ENCODE peak calls at places on chromosome 17, in five cellular contexts. H is A549, G is prostate gland, B is spleen, I is tibial artery. U is an unnamed sample. For H3K9me3, the result is how much of the 10 kb centered on the place peaks cover.

GRCh38 chr17:60231691-60232090 is 81.9 kb downstream of the CA4 start:
- DNase-seq in H (no peak), G (no peak), B (no peak), I (no peak), U (no peak)

GRCh38 chr17:21513012-21513570 is 136.9 kb downstream of the KCNJ12 start:
- DNase-seq in H (peak), G (peak), B (peak), I (peak), U (peak)

GRCh38 chr17:74853669-74854068 is 6.0 kb downstream of the GRIN2C start:
- DNase-seq in H (no peak), G (no peak), B (no peak), I (no peak), U (no peak)

GRCh38 chr17:61868074-61868473 is 4.7 kb upstream of the BRIP1 start:
- DNase-seq in H (no peak), G (no peak), B (no peak), I (no peak), U (no peak)

GRCh38 chr17:57284984-57285646 is 28.8 kb downstream of the MSI2 start:
- DNase-seq in H (no peak), G (no peak), B (peak), I (no peak), U (no peak)

GRCh38 chr17:50272711-50273653 is 1.3 kb upstream of the TMEM92 start:
- DNase-seq in H (peak), G (no peak), B (peak), I (peak), U (peak)

GRCh38 chr17:43943769-43944418 is 1.6 kb upstream of the PPY start:
- DNase-seq in H (peak), G (peak), B (peak), I (peak), U (peak)

GRCh38 chr17:44119798-44120197 is 3.6 kb downstream of the HDAC5 start:
- DNase-seq in H (no peak), G (no peak), B (no peak), I (no peak), U (no peak)

GRCh38 chr17:31525801-31526549 is 134.5 kb downstream of the RAB11FIP4 start:
- DNase-seq in H (peak), G (no peak), B (peak), I (no peak), U (peak)

GRCh38 chr17:60321336-60322055 is 70.4 kb downstream of the USP32 start:
- DNase-seq in H (no peak), G (no peak), B (no peak), I (no peak), U (no peak)

GRCh38 chr17:43766413-43767052 is 7.9 kb upstream of the SOST start:
- DNase-seq in H (peak), G (peak), B (no peak), I (peak), U (peak)

GRCh38 chr17:79988163-79988971 is 47.3 kb downstream of the TBC1D16 start:
- DNase-seq in H (peak), G (no peak), B (peak), I (no peak), U (no peak)

GRCh38 chr17:67942810-67943209 is 53.5 kb downstream of the C17orf58 start:
- DNase-seq in H (peak), G (no peak), B (no peak), I (no peak), U (peak)

GRCh38 chr17:50931003-50931878 is 65.1 kb upstream of the TOB1 start:
- DNase-seq in H (no peak), G (peak), B (peak), I (peak), U (peak)

GRCh38 chr17:47810200-47810821 is 11.3 kb downstream of the OSBPL7 start:
- DNase-seq in H (peak), G (no peak), B (no peak), I (peak), U (peak)

GRCh38 chr17:44324092-44324570 is 492 bp downstream of the SLC25A39 start:
- DNase-seq in H (no peak), G (no peak), B (no peak), I (no peak), U (peak)

GRCh38 chr17:9668532-9668931 is 23.2 kb downstream of the USP43 start:
- DNase-seq in H (no peak), G (no peak), B (no peak), I (no peak), U (no peak)

GRCh38 chr17:49575524-49576120 is at the start of gene NXPH3:
- DNase-seq in H (peak), G (peak), B (peak), I (peak), U (peak)

GRCh38 chr17:81491761-81492160 is 20.8 kb downstream of the ACTG1 start:
- DNase-seq in H (no peak), G (no peak), B (no peak), I (no peak), U (no peak)
- H3K9me3 ChIP-seq in H (under half), G (under half), B (under half), I (under half), U (under half)

GRCh38 chr17:4014148-4014927 is 50.1 kb upstream of the ATP2A3 start:
- DNase-seq in H (no peak), G (no peak), B (no peak), I (no peak), U (no peak)

GRCh38 chr17:4019400-4019799 is 55.2 kb upstream of the ATP2A3 start:
- DNase-seq in H (no peak), G (no peak), B (no peak), I (no peak), U (no peak)

GRCh38 chr17:4018446-4018845 is 54.2 kb upstream of the ATP2A3 start:
- DNase-seq in H (no peak), G (no peak), B (no peak), I (no peak), U (no peak)

GRCh38 chr17:4020096-4020495 is 55.9 kb upstream of the ATP2A3 start:
- DNase-seq in H (no peak), G (no peak), B (no peak), I (no peak), U (no peak)

DNA sequence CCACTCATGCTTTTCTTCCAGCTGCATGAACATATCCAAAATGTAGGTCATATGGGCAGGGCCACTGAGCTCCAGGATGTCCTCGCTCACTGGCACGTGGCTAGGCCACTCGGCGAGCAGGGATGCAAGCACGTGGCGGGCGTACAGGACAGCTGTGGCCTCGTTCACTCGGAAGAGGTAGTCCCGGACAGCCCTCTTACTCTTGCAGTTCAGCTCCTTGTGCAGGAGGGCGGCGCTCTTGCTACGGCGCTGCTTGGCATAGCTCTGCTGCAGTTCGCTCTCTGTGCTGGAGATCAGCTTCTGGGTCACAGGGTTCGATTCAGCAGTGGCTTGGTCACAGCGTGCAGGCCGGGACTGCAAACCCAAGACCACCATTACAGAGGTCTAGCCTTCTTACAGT is 53.1 kb upstream of the ATP2A3 start:
- DNase-seq in H (no peak), G (no peak), B (no peak), I (no peak), U (no peak)
- TF ChIP-seq CTCF in H (peak), G (no peak), B (no peak), I (no peak), U (no peak)

DNA sequence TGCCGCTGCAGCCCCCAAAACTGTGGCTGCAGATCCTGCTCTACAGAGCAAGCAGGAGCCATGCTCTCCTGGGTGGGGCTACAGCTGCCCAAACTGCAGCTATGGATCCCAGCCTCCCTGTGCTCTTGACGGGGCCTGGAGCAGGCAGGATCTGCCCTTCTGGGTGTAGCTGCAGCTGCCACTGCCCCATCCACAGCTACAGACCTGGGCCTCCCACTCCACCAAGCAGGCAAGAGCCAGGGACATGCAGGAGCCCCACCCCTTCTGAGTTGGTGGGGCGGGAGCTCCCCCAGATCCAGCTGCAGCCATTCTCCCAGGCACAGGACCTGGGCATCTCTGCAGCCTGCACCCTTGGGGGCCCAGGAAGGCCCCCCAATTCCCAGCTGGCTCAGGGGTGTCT is 551.2 kb upstream of the CA10 start:
- DNase-seq in H (no peak), G (no peak), B (no peak), I (no peak), U (peak)
- H3K9me3 ChIP-seq in H (under half), G (under half), B (under half), I (under half), U (under half)

DNA sequence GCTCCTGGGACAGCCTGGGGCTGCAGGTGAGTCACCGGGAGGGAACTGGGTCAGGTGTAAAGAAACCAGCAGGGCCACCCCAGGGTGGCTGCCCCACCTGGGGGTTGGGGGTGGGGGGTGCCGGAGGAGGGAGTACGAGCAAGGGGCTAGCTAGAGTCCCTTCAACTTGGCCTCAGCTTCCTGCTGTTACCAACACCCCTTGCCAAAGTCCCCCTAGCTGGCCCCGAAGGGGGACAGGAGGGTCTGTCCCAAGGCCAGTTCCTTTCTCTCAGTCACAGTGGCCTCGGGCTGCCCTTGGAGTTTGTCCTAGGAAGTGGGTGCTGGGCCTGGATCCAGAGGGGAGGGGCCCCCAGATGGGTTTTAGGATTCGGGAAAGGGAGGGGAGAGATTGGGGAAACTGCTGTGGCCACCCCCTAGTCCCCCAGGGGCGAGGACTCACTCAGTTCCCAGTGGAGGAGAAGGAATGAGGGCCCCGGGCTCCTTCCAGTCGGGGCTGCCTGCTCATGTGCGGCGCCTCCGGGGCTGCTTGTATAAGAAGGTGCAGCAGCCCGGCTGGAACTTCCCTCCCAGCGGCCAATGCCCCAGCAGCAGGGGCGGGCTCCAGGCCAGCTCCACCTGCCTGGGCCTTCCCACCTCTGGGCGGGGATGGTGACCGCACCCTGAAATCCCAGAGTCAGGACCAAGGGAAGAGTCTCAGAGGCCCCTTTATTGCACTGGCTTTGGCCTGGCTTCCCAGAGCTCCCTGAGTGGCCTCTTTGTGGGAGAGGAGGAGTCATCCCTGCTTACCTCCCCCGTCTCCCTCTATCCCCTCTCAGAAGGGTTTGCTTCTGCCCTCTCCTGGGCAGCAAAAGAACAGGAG is 7.3 kb downstream of the ARHGAP27 start:
- DNase-seq in H (peak), G (peak), B (peak), I (no peak), U (peak)
- TF ChIP-seq CTCF in H (peak), G (peak), B (no peak), I (no peak), U (peak)

GRCh38 chr17:5097101-5097834 is 14.4 kb downstream of the ZNF232 start:
- DNase-seq in H (no peak), G (peak), B (peak), I (peak), U (no peak)
- H3K9me3 ChIP-seq in H (half or more), G (under half), B (under half), I (half or more), U (under half)

DNA sequence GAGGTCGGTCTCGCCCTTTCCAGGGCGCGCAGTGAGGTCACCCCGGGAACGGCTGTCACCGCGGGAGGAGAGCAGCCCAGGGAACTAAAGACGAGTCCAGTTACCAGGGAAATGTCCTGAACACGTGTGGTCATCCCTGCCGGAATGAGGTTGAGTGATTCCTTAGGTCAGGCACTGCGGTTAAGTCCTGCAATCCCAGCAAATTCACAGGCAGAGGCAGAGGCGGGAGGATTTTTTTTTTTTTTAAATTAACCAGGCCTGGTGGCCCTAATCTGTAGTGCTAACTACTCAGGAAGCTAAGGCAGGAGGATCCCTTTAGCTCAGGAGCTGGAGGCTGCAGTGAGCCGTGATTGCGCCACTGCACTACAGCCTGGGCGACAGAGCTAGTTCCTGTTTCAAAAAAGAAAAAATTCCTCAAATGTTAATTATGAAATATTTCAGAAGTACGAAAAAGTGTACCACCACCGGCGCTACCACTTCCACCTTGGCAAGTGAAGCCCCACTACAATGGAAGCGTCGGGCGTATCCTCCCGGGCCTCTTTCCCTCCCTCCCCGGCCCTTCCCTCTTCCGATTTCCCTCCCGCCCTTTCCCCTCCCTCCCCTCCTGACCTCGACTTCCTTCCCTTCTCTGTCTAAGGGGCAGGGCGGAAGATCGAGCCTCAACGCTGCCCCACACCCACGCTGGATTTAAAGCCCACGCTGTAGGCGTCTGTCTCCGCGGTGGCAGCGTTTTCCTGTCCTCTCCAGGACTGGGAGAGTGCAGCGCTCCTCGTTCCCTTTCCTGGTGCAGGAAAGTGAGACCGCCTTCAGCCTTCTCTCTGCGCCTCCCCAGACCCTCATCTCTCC is 27.3 kb downstream of the SLFN11 start:
- DNase-seq in H (no peak), G (peak), B (peak), I (peak), U (no peak)
- TF ChIP-seq CTCF in H (no peak), G (no peak), B (peak), I (no peak), U (no peak)

DNA sequence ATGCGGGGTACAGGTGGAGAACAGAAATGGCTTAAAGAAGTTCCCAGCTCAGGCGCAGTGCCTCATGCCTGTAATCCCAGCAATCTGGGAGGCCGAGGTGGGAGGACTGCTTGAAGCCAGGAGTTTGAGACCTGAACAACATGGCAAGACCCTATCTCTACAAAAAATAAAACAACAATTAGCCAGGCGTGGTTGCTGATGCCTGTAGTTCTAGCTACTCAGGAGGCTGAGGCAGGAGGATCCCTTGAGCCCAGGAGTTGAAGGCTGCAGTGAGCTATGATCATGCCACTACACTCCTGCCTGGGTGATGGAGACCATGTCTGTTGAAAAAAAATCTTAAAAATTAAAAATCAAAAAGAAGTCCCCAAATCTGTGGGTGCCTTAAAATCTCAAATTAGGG is 228.3 kb upstream of the WSB1 start:
- DNase-seq in H (no peak), G (no peak), B (no peak), I (no peak), U (no peak)
- H3K9me3 ChIP-seq in H (under half), G (under half), B (under half), I (under half), U (under half)

U was measured in Caco-2.